ENCODE peak calls at places on chromosome 11, in ten cellular contexts. S is left lung; J is heart left ventricle; I is lung; G is CD8-positive, alpha-beta T cell; F is HepG2; E is PC-3; U is psoas muscle; V is DND-41; Z is Panc1. Q is an unnamed sample.

GRCh38 chr11:50075856-50076255 is 43.2 kb downstream of the OR4C45 start:
- ATAC-seq in I (no peak), F (no peak), U (no peak), E (no peak), G (no peak), V (no peak), S (peak; percentile 54), Z (no peak), J (no peak), Q (no peak)

GRCh38 chr11:119236490-119236889 is 30.4 kb downstream of the CBL start:
- ATAC-seq in F (no peak), S (no peak), U (no peak), V (no peak), E (no peak), G (no peak), Z (no peak), I (no peak), J (no peak), Q (no peak)

GRCh38 chr11:95576149-95576851 is 213.3 kb downstream of the FAM76B start:
- ATAC-seq in G (no peak), U (no peak), E (no peak), F (no peak), I (no peak), J (peak; percentile 47), Z (no peak), S (no peak), V (no peak), Q (no peak)

GRCh38 chr11:14396289-14396688 is 37.3 kb upstream of the RRAS2 start:
- ATAC-seq in V (no peak), E (no peak), I (no peak), G (no peak), F (no peak), U (no peak), J (no peak), Z (no peak), S (no peak), Q (no peak)

GRCh38 chr11:112013501-112014164 is 11.6 kb upstream of the DLAT start:
- ATAC-seq in E (peak; percentile 94), V (no peak), S (no peak), J (no peak), G (no peak), U (no peak), F (no peak), I (no peak), Z (no peak), Q (no peak)

GRCh38 chr11:110148775-110149744 is 55.9 kb downstream of the ZC3H12C start:
- ATAC-seq in G (no peak), I (no peak), E (peak; percentile 89), S (peak; percentile 40), Z (no peak), U (peak; percentile 61), V (no peak), F (no peak), J (no peak), Q (no peak)

GRCh38 chr11:68380786-68381622 is 68.6 kb downstream of the LRP5 start:
- ATAC-seq in Z (peak; percentile 43), U (peak; percentile 46), V (no peak), J (peak; percentile 45), S (peak; percentile 6), E (no peak), I (no peak), G (no peak), F (peak; percentile 9), Q (peak; percentile 38)

GRCh38 chr11:70732493-70733206 is 334.3 kb downstream of the CTTN start:
- ATAC-seq in I (no peak), U (no peak), J (no peak), Z (peak; percentile 47), S (no peak), G (no peak), V (no peak), E (no peak), F (no peak), Q (no peak)

GRCh38 chr11:441043-441417 is 781 bp downstream of the ANO9 start:
- ATAC-seq in U (no peak), V (no peak), E (no peak), G (no peak), F (no peak), Z (no peak), S (peak; percentile 24), J (no peak), I (no peak), Q (no peak)

GRCh38 chr11:129804012-129804411 is 11.6 kb upstream of the TMEM45B start:
- ATAC-seq in J (no peak), S (no peak), V (no peak), G (peak; percentile 67), F (no peak), U (no peak), E (no peak), Z (no peak), I (no peak), Q (no peak)

GRCh38 chr11:7415537-7415817 is 69.8 kb upstream of the OLFML1 start:
- ATAC-seq in G (no peak), J (no peak), U (no peak), F (no peak), E (no peak), V (no peak), Z (peak; percentile 10), S (no peak), I (no peak), Q (no peak)
- H3K27me3 ChIP-seq in G (peaks cover 5% of the 10 kb centered on the region), J (no peaks in the 10 kb centered on the region), U (no peaks in the 10 kb centered on the region), F (no peaks in the 10 kb centered on the region), E (no peaks in the 10 kb centered on the region), V (peaks cover 11% of the 10 kb centered on the region), Z (no peaks in the 10 kb centered on the region), S (no peaks in the 10 kb centered on the region), I (no peaks in the 10 kb centered on the region), Q (peaks cover 9% of the 10 kb centered on the region)

GRCh38 chr11:69493931-69494821 is 12.7 kb downstream of the LINC01488 start:
- ATAC-seq in J (no peak), V (no peak), Z (no peak), G (no peak), U (no peak), I (no peak), S (no peak), F (no peak), E (no peak), Q (no peak)

GRCh38 chr11:69496202-69496557 is 14.7 kb downstream of the LINC01488 start:
- ATAC-seq in I (no peak), J (no peak), F (no peak), G (no peak), E (no peak), V (no peak), U (no peak), S (no peak), Z (no peak), Q (no peak)

GRCh38 chr11:69496631-69497220 is 15.3 kb downstream of the LINC01488 start:
- ATAC-seq in J (peak; percentile 7), I (no peak), S (peak; percentile 33), Z (peak; percentile 44), U (peak; percentile 34), F (peak; percentile 41), E (peak; percentile 5), G (no peak), V (no peak), Q (peak; percentile 29)

GRCh38 chr11:69495441-69496201 is 14.2 kb downstream of the LINC01488 start:
- ATAC-seq in F (no peak), E (no peak), I (no peak), U (no peak), Z (no peak), V (no peak), S (no peak), G (no peak), J (no peak), Q (no peak)

DNA sequence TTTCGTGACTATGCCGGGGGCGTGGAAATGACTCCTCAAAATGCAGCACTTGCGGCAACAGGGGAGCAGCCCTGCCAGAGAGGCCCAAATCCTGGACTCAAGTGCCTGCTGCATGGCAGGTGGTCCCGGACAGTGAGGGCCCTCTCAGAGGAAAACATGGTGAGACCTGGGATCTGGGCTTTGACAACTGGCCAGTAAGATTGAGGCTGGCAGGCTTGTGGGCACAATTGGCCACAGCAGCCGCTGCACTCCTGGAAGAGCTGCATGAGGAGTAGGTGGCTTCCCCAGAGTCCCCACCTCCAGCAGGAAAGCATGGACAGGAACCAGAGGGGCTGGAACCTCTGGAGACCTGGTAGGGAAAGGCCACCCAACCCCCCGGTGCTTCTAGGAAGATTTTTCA is 13.4 kb downstream of the LINC01488 start:
- ATAC-seq in G (no peak), F (no peak), J (no peak), S (no peak), V (no peak), U (no peak), E (no peak), Z (no peak), I (no peak), Q (no peak)
- H3K4me1 ChIP-seq in G (no peaks in the 10 kb centered on the region), F (peaks cover 66% of the 10 kb centered on the region), J (peaks cover 30% of the 10 kb centered on the region), S (peaks cover 21% of the 10 kb centered on the region), V (no peaks in the 10 kb centered on the region), U (peaks cover 15% of the 10 kb centered on the region), E (peaks cover 14% of the 10 kb centered on the region), Z (peaks cover 42% of the 10 kb centered on the region), I (peaks cover 26% of the 10 kb centered on the region), Q (no peaks in the 10 kb centered on the region)

DNA sequence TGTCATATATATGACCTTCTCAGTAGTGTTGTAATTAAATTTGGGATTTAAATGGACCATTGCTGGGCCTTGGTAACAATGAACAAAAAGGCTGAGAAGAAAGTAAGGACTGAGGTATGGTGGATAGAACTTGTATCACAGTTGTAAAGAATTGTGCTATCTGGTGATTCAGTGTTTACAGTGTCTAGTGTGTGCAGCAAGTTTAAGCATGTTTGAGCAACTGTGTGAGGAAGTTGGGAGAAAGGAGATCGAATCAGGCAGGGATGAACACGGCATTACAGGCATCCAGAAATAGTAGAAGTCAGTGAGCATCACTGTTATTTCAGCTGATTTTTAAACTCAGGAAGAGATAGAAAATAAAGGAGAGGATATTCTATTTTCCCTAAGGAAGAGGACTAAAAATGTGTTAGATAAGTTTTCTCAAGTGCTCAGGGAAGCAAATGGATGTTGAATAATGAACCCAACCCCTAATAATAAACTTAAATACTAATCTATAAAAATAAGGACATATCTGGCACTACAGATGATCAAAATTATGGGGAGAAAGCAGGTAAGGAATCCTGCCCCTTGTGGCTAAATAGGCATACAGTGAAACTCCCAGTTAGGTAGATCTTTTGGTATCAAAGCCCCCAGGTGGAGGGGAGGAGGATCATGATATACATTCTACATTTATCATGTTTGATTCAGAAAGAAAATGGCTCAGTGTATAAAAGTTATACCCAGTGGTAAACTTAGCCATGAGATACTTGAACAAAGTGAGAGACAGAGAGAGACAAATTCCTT is 361.0 kb upstream of the ANO3 start:
- ATAC-seq in U (no peak), F (peak; percentile 45), V (no peak), J (no peak), E (peak; percentile 38), Z (no peak), I (no peak), G (no peak), S (no peak), Q (no peak)
- TF ChIP-seq CTCF in U (no peak), F (no peak), V (peak; percentile 24), J (no peak), E (peak; percentile 66), Z (peak; percentile 17), I (no peak), G (no peak), S (no peak), Q (no peak)

DNA sequence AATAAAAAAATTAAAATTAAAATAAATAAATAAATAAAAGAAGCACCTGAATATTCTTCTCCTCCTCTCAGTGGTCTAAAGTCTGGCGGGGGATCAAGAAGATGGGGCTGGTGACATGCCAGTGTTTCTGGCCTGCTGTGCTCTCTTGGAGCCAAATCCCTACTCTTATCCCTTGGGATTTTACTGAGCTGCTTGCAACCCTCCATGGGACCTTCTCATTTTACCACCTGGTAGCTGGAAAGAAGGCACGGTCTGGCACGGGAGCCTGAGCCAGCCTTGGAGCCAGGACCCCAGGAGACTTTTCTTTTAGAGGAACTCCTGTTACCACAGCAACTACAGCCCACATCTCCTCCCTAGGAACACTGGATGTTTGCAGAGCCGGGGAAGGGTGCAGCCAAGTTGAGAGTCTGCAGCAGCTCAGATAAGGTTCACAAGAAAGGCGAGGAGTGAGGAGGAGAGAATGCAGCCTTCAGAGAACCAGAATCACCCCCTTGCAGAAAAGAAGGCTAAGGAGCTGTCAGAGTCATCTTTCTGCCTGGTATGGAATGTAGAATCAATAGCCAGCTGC is 21.4 kb downstream of the CD6 start:
- ATAC-seq in U (no peak), G (no peak), I (no peak), J (no peak), S (no peak), Z (no peak), F (no peak), V (no peak), E (no peak), Q (no peak)
- H3K27me3 ChIP-seq in U (no peaks in the 10 kb centered on the region), G (no peaks in the 10 kb centered on the region), I (no peaks in the 10 kb centered on the region), J (peaks cover 44% of the 10 kb centered on the region), S (no peaks in the 10 kb centered on the region), Z (no peaks in the 10 kb centered on the region), F (no peaks in the 10 kb centered on the region), V (no peaks in the 10 kb centered on the region), E (peaks cover 33% of the 10 kb centered on the region), Q (no peaks in the 10 kb centered on the region)

Q was measured in gastroesophageal sphincter.